ENCODE peak calls at places on chromosome 4, in eight cellular contexts. G, V, H, B, Q, S, F and K are unnamed samples.

GRCh38 chr4:54090804-54091623 is 8.9 kb upstream of the GSX2 start:
- DNase-seq in Q (no peak), F (no peak), G (peak; percentile 30), H (no peak), B (no peak), S (peak; percentile 55), V (peak; percentile 46), K (no peak)

GRCh38 chr4:159444668-159445067 is 341.8 kb downstream of the RAPGEF2 start:
- DNase-seq in S (no peak), H (no peak), B (no peak), F (no peak), G (no peak), Q (no peak), V (no peak), K (no peak)

GRCh38 chr4:38757945-38758344 is 24.8 kb downstream of the TLR10 start:
- DNase-seq in S (no peak), G (peak; percentile 69), H (peak; percentile 10), F (no peak), B (no peak), V (no peak), Q (no peak), K (no peak)

GRCh38 chr4:7198440-7199128 is 6.2 kb downstream of the SORCS2 start:
- DNase-seq in H (no peak), B (no peak), V (no peak), S (no peak), G (peak; percentile 22), Q (peak; percentile 4), F (no peak), K (no peak)

GRCh38 chr4:55896622-55897021 is 43.2 kb downstream of the EXOC1 start:
- DNase-seq in H (no peak), V (no peak), Q (no peak), B (no peak), G (no peak), F (no peak), S (no peak), K (no peak)

GRCh38 chr4:120395746-120396145 is 329.1 kb upstream of the MAD2L1 start:
- DNase-seq in H (no peak), F (no peak), B (no peak), S (no peak), G (no peak), V (no peak), Q (no peak), K (no peak)

GRCh38 chr4:4837921-4838601 is 21.4 kb upstream of the MSX1 start:
- DNase-seq in V (no peak), S (no peak), B (no peak), Q (no peak), H (no peak), G (peak; percentile 29), F (no peak), K (no peak)

GRCh38 chr4:41009411-41009810 is 204.9 kb downstream of the APBB2 start:
- DNase-seq in H (no peak), F (no peak), Q (no peak), V (no peak), S (no peak), G (no peak), B (no peak), K (peak; percentile 48)

GRCh38 chr4:168505996-168506395 is 9.1 kb downstream of the PALLD start:
- DNase-seq in Q (no peak), V (no peak), B (no peak), G (no peak), F (no peak), S (no peak), H (no peak), K (no peak)

GRCh38 chr4:174538123-174538875 is 16.0 kb upstream of the HPGD start:
- DNase-seq in F (no peak), V (no peak), H (no peak), S (no peak), B (no peak), G (no peak), Q (no peak), K (no peak)

GRCh38 chr4:68466751-68467150 is 19.5 kb downstream of the TMPRSS11E start:
- DNase-seq in V (no peak), S (no peak), H (no peak), G (no peak), F (no peak), B (no peak), Q (no peak), K (no peak)

GRCh38 chr4:154989511-154989910 is 208.4 kb downstream of the RBM46 start:
- DNase-seq in S (no peak), F (no peak), G (no peak), Q (no peak), B (no peak), H (no peak), V (no peak), K (no peak)

GRCh38 chr4:123230061-123230460 is 166.5 kb upstream of the SPRY1 start:
- DNase-seq in F (no peak), G (no peak), H (no peak), V (no peak), S (no peak), B (no peak), Q (no peak), K (no peak)

GRCh38 chr4:37607018-37607417 is 79.2 kb downstream of the RELL1 start:
- DNase-seq in B (no peak), H (no peak), V (no peak), G (no peak), S (no peak), F (no peak), Q (no peak), K (no peak)

GRCh38 chr4:87052615-87053014 is 117.8 kb downstream of the AFF1 start:
- DNase-seq in S (no peak), B (no peak), F (no peak), Q (no peak), G (no peak), V (no peak), H (no peak), K (no peak)
- H3K27ac ChIP-seq in S (no peak overlapping the region), B (peak overlapping the region; percentile 79), F (no peak overlapping the region), Q (peak overlapping the region; percentile 75), G (no peak overlapping the region), V (no peak overlapping the region), H (peak overlapping the region; percentile 81), K (no peak overlapping the region)

DNA sequence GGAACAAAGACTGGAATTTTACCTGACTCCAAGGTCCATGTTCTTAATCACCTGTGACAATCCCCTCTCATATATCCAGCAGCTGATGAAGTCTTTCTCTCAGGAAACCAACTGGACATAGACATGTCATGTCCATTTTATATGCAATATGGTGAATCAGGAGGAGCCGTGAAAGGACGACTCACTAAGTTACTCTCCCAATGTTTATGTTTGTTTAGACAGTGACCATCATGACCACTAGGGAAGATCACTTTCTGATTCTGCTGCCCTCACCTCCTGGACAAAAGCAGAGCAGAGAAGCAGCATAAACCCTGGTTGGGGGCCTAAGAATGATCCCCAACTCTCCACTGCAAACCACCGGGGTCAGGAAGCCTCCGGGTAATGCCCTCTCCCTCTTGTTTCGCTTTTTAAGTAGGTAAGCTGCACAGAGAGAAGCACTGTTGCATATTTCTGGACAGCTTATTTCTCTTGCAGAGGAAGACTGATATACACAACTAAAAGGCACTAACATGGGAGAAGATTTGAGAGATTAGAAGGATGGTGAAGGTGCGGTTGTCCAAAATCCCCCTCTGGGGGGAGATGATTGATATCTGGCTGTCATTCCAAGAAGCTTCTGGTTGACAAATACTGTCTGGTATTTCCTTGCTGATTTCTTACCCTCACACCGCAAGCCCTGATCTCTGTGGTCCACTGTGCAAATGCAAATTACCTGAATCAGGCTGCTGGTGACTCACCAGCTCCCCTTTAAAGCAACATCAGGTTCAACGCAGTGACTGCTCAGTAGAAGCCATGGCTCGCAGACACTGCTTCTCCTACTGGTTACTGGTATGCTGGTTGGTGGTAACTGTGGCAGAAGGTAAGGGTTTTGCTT is at the start of gene ODAPH:
- DNase-seq in G (no peak), B (no peak), F (no peak), S (no peak), Q (no peak), V (no peak), H (no peak), K (peak; percentile 72)
- TF ChIP-seq CTCF in G (peak; percentile 17), B (no peak), F (no peak), S (no peak), Q (no peak), V (no peak), H (no peak), K (no peak)

GRCh38 chr4:101264550-101264949 is 82.8 kb downstream of the PPP3CA start:
- DNase-seq in B (no peak), G (no peak), Q (no peak), F (no peak), S (no peak), H (no peak), V (no peak), K (no peak)

GRCh38 chr4:101259876-101260275 is 87.5 kb downstream of the PPP3CA start:
- DNase-seq in V (no peak), G (no peak), S (no peak), Q (no peak), B (no peak), H (no peak), F (no peak), K (no peak)

GRCh38 chr4:101265816-101266172 is 81.5 kb downstream of the PPP3CA start:
- DNase-seq in G (no peak), H (no peak), B (no peak), Q (no peak), F (no peak), S (no peak), V (no peak), K (peak; percentile 34)

GRCh38 chr4:101264993-101265815 is 82.1 kb downstream of the PPP3CA start:
- DNase-seq in B (no peak), H (no peak), Q (no peak), S (no peak), G (no peak), V (no peak), F (no peak), K (peak; percentile 8)

DNA sequence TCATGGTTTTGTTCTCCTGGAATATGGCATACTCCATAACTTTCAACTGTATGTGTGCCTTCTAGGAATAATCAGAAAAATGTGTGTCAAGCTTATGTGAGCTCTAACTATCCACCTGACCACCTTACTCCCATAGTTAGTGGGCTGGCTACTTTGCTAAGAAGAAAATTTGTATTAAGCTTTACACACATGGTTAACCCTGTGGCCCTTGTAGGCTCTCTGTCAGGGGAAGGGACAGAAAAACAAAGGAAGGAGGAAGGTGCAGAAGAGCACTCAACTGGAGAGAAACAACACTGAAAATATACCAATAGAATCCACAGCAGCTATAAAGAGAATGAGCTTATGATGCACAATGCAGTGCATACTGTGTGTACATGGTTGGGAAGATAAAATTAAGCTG is 84.6 kb downstream of the PPP3CA start:
- DNase-seq in S (no peak), Q (no peak), V (no peak), H (no peak), B (no peak), F (no peak), G (no peak), K (no peak)
- H3K27ac ChIP-seq in S (no peak overlapping the region), Q (no peak overlapping the region), V (no peak overlapping the region), H (no peak overlapping the region), B (no peak overlapping the region), F (no peak overlapping the region), G (peak overlapping the region; percentile 16), K (no peak overlapping the region)

GRCh38 chr4:100317032-100317864 is 127.0 kb upstream of the DDIT4L start:
- DNase-seq in G (no peak), B (no peak), S (no peak), H (no peak), Q (no peak), F (no peak), V (no peak), K (no peak)

GRCh38 chr4:100312615-100313355 is 122.5 kb upstream of the DDIT4L start:
- DNase-seq in G (no peak), B (no peak), H (no peak), S (no peak), V (no peak), Q (no peak), F (no peak), K (no peak)

GRCh38 chr4:100311181-100311580 is 120.9 kb upstream of the DDIT4L start:
- DNase-seq in G (peak; percentile 39), Q (no peak), S (no peak), H (no peak), B (no peak), F (no peak), V (no peak), K (no peak)

GRCh38 chr4:100314057-100314456 is 123.8 kb upstream of the DDIT4L start:
- DNase-seq in S (no peak), F (no peak), G (no peak), H (peak; percentile 22), B (no peak), Q (no peak), V (no peak), K (no peak)
- TF ChIP-seq CTCF in S (no peak), F (no peak), G (no peak), H (no peak), B (no peak), Q (no peak), V (no peak), K (no peak)